ENCODE peak calls at places on chromosomes 7 and 10, in ten cellular contexts. X is fibroblast of villous mesenchyme, W is fibroblast of the aortic adventitia, G is adrenal gland, J is ovary, T is nephron progenitor cell, A is D721Med, I is SK-N-SH, M is neural progenitor cell, F is B cell. S is an unnamed sample.

GRCh38 chr10:132616995-132617780 is 79.6 kb downstream of the INPP5A start:
- DNase-seq in X (no peak), W (no peak), G (no peak), J (peak), T (no peak), A (no peak), I (no peak), M (no peak), F (peak), S (no peak)

GRCh38 chr7:151385626-151386300 is 24.1 kb downstream of the WDR86 start:
- DNase-seq in X (no peak), W (no peak), G (no peak), J (no peak), T (no peak), A (no peak), I (no peak), M (no peak), F (no peak), S (no peak)

GRCh38 chr7:149216402-149216801 is 21.1 kb downstream of the ZNF282 start:
- DNase-seq in X (no peak), W (no peak), G (no peak), J (no peak), T (no peak), A (no peak), I (no peak), M (no peak), F (no peak), S (no peak)

GRCh38 chr10:92690211-92691041 is 671 bp downstream of the HHEX start:
- DNase-seq in X (peak), W (peak), G (peak), J (no peak), T (peak), A (no peak), I (peak), M (peak), F (peak), S (peak)

GRCh38 chr7:106400990-106401389 is 116.2 kb upstream of the NAMPT start:
- DNase-seq in X (no peak), W (no peak), G (no peak), J (no peak), T (no peak), A (no peak), I (no peak), M (peak), F (no peak), S (no peak)

GRCh38 chr7:35334511-35334910 is 80.6 kb upstream of the TBX20 start:
- DNase-seq in X (no peak), W (no peak), G (no peak), J (no peak), T (no peak), A (no peak), I (no peak), M (no peak), F (no peak), S (peak)

GRCh38 chr10:86931872-86932271 is 25.5 kb downstream of the MMRN2 start:
- DNase-seq in X (peak), W (peak), G (no peak), J (no peak), T (no peak), A (no peak), I (no peak), M (no peak), F (no peak), S (peak)

GRCh38 chr7:96921231-96921630 is 84.1 kb upstream of the DLX6 start:
- DNase-seq in X (no peak), W (no peak), G (no peak), J (no peak), T (no peak), A (no peak), I (no peak), M (no peak), F (no peak), S (no peak)

GRCh38 chr7:129308047-129308446 is 83.2 kb downstream of the AHCYL2 start:
- DNase-seq in X (peak), W (peak), G (no peak), J (no peak), T (no peak), A (no peak), I (no peak), M (no peak), F (no peak), S (peak)

GRCh38 chr7:124089621-124090020 is 56.8 kb upstream of the TMEM229A start:
- DNase-seq in X (peak), W (peak), G (no peak), J (no peak), T (no peak), A (no peak), I (no peak), M (no peak), F (no peak), S (no peak)

GRCh38 chr7:27165655-27166474 is 528 bp upstream of the HOXA9 start:
- DNase-seq in X (peak), W (no peak), G (no peak), J (no peak), T (peak), A (no peak), I (no peak), M (no peak), F (no peak), S (no peak)

GRCh38 chr10:74677951-74678350 is 148.4 kb upstream of the KAT6B start:
- DNase-seq in X (no peak), W (no peak), G (no peak), J (no peak), T (no peak), A (no peak), I (no peak), M (no peak), F (no peak), S (no peak)

DNA sequence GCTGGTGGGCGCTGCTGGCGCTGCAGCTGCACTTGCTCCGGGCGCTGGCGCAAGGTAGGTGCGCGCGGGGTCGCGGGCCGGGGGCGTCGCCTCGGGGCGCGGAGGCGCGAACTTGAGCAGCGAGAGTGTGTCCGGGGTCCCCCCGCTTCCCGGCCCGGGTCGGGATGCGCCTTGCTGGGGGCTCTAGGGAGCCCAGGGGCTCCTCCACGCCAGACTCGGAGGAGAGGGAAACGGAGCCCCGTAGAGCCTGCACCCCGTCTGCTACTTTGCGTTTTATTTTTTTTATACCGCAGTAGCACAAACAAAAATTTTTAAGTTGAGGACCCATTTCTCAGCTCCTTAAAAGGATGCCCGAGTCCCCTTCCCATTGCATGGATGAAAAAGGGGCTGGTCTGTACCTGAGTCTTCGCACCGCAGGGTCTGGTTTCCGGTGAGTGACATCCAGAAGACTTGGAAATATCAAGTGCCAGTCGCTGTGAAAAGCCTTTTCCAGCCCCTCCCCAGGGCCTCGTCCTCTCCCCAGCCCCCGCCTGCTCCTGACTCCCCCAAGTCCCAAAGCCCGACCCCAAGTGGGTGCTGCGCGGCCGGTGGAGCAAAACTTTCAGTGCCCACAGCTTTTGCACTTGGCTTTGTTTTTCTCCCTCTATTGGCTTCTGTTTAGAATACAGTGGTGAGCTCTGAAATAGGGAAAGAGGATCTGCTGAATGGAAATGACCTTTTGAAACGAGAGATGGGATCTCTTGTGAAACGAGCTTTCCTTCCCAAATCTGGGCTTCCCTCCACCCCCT is 973 bp downstream of the SDK1 start:
- DNase-seq in X (peak), W (peak), G (no peak), J (peak), T (peak), A (no peak), I (peak), M (peak), F (no peak), S (peak)
- TF ChIP-seq CTCF in X (peak), W (peak), G (peak), J (no peak), T (no peak), A (no peak), I (peak), M (peak), F (no peak), S (peak)

DNA sequence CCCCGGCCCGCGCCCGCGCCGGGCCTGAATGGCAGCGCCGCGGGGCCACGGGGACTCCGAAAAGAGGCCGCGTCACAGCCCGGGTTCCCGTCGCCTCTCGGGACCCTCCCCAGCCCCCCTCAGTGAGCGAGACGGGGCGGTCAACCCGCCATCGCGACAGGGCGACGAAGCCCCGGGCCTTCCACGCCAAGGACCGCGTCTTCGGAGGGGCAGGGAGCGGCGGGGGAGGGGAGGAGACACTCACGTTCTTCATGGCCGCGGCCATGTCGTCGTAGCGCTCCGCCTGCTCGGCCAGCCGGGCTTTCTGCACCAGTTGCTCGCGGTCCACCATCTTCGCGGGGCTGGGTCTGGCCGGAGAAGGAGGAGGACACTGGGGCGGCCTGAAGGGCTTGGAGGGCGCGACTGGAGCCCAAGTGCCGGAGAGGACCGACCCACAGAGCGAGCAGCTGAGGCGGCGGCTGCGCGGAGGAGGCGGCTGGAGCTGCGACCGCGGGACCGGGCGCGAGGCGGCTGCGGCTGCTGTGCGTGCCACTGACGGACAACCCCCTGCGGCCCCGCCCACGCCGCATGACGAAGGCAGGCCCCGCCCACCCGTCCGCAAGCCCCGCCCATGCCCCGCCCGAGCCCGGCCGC is at the start of gene YWHAG:
- DNase-seq in X (peak), W (peak), G (peak), J (peak), T (peak), A (no peak), I (peak), M (peak), F (peak), S (peak)
- TF ChIP-seq CTCF in X (no peak), W (no peak), G (no peak), J (peak), T (no peak), A (no peak), I (no peak), M (no peak), F (no peak), S (no peak)

DNA sequence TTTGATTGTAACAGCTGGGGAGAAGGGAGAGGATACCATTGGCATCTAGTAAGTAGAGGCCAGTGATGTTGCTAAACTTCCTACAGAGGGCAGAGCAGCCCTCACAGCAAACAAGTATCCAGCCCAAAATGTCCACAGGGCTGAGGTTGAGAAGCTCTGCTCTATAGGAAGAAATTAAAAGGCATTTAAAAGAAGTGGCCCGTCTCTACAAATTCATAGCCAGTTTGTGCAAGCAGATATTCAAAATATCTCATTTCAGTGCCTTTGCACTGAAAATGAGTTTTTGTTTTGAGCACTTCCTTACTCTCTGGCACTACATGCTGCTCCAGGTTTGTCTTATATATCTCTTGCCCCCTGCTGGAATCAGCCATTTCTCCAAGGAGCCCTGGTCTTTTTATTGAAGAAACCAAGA is 330.0 kb downstream of the BBS9 start:
- DNase-seq in X (peak), W (peak), G (no peak), J (no peak), T (peak), A (no peak), I (peak), M (peak), F (no peak), S (peak)
- TF ChIP-seq CTCF in X (peak), W (peak), G (peak), J (no peak), T (peak), A (peak), I (peak), M (peak), F (no peak), S (peak)

GRCh38 chr7:18354108-18354507 is 141.4 kb upstream of the HDAC9 start:
- DNase-seq in X (no peak), W (no peak), G (no peak), J (no peak), T (no peak), A (no peak), I (no peak), M (no peak), F (no peak), S (no peak)

GRCh38 chr7:18356195-18356645 is 139.3 kb upstream of the HDAC9 start:
- DNase-seq in X (peak), W (peak), G (no peak), J (no peak), T (no peak), A (no peak), I (peak), M (peak), F (no peak), S (peak)

GRCh38 chr7:18361756-18362155 is 133.8 kb upstream of the HDAC9 start:
- DNase-seq in X (no peak), W (peak), G (no peak), J (peak), T (peak), A (no peak), I (no peak), M (peak), F (no peak), S (peak)

GRCh38 chr7:18354686-18355085 is 140.9 kb upstream of the HDAC9 start:
- DNase-seq in X (peak), W (no peak), G (no peak), J (no peak), T (no peak), A (no peak), I (no peak), M (no peak), F (no peak), S (peak)

GRCh38 chr7:18357691-18358090 is 137.9 kb upstream of the HDAC9 start:
- DNase-seq in X (no peak), W (no peak), G (no peak), J (no peak), T (no peak), A (no peak), I (no peak), M (peak), F (no peak), S (peak)
- TF ChIP-seq CTCF in X (peak), W (peak), G (no peak), J (no peak), T (no peak), A (no peak), I (peak), M (peak), F (peak), S (peak)

GRCh38 chr10:10397906-10398305 is 619.8 kb upstream of the CELF2 start:
- DNase-seq in X (no peak), W (no peak), G (no peak), J (no peak), T (no peak), A (no peak), I (no peak), M (no peak), F (no peak), S (no peak)
- TF ChIP-seq CTCF in X (no peak), W (no peak), G (no peak), J (no peak), T (no peak), A (no peak), I (no peak), M (no peak), F (no peak), S (no peak)

GRCh38 chr7:135414850-135415439 is 95.0 kb downstream of the CNOT4 start:
- DNase-seq in X (peak), W (peak), G (peak), J (no peak), T (peak), A (no peak), I (peak), M (peak), F (no peak), S (peak)
- TF ChIP-seq CTCF in X (peak), W (peak), G (peak), J (no peak), T (peak), A (peak), I (peak), M (peak), F (peak), S (peak)

GRCh38 chr10:71271626-71272025 is 47.4 kb upstream of the SLC29A3 start:
- DNase-seq in X (no peak), W (no peak), G (no peak), J (no peak), T (no peak), A (no peak), I (no peak), M (no peak), F (no peak), S (no peak)

GRCh38 chr10:71270821-71271220 is 48.2 kb upstream of the SLC29A3 start:
- DNase-seq in X (no peak), W (no peak), G (no peak), J (no peak), T (no peak), A (no peak), I (no peak), M (no peak), F (no peak), S (no peak)

GRCh38 chr10:71270301-71270777 is 48.7 kb upstream of the SLC29A3 start:
- DNase-seq in X (peak), W (peak), G (peak), J (no peak), T (peak), A (peak), I (peak), M (peak), F (peak), S (peak)

GRCh38 chr10:71273506-71273905 is 45.6 kb upstream of the SLC29A3 start:
- DNase-seq in X (no peak), W (no peak), G (no peak), J (no peak), T (no peak), A (no peak), I (no peak), M (no peak), F (no peak), S (no peak)

DNA sequence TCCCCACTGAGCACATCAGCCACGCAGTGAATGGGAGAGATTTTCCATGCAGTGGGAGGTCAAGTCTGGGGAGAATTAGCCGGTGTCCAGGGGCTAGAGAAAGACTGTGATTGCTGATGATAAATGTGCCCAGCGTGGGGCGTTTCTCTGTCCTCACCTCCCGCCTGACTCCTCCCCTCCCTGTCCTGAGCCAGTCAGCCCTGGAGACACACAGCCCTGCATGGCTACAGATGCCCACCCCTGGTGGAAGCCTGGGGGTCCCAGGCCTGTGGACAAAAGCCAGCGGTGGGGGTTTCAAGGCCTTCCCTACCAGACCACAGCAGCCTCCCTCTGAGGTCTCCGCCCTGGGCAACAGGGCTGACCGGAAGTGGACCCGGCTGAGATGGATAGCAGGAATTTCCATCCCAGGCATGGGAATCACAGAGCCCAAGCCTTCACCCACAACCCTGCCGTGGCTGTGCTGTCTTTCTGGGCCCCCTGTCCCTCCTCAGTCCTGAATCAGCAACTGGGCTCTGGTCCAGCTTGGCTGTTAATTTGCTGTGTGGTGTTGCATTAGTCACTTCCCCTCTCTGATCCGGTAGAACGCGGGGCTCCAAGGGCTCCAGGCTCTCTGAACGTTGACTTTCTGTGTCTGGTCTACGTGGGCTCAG is 46.8 kb upstream of the SLC29A3 start:
- DNase-seq in X (peak), W (peak), G (no peak), J (no peak), T (no peak), A (no peak), I (peak), M (no peak), F (no peak), S (peak)
- TF ChIP-seq CTCF in X (no peak), W (no peak), G (no peak), J (no peak), T (no peak), A (no peak), I (no peak), M (no peak), F (no peak), S (no peak)

DNA sequence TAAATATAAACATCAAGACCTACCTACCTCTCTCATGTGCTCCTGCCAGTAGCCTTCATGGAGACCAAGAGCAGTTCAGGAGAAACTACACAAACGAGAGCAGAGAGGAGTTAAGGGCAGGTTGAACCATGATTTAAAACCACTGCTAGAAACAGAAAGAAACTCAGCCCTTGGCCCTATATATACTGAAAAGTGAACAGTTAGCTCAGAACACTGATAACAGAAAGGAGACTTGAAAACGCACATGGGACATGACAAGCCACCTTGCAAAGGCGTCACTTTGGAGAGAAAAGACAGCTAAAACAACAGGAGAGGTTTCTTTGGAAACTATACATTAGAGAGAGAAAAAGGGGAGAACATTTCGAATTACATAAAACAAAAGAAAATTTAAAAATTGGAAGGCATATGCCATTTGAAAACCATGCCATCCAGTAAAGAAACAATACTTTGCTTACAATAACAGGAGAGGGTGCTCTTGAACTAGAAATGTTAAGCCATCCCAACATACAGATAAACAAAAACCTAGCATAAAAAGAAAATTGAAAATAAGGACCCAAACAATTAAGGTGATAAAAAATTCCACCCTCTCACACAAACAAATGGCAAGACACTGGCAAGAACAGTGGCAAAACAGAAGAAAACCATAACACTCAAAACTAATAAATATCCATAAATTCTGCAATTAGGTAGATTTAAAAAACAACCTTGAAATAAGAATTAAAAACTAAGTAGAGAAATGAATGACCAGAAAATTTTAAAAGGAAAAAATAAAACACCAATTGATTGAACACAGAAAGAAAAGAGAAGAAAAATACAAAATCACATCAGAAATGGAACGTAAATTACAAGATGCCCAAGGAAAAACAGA is 232.7 kb downstream of the IMMP2L start:
- DNase-seq in X (peak), W (peak), G (no peak), J (no peak), T (no peak), A (no peak), I (no peak), M (no peak), F (no peak), S (peak)
- TF ChIP-seq CTCF in X (no peak), W (peak), G (no peak), J (no peak), T (no peak), A (no peak), I (peak), M (peak), F (no peak), S (peak)

DNA sequence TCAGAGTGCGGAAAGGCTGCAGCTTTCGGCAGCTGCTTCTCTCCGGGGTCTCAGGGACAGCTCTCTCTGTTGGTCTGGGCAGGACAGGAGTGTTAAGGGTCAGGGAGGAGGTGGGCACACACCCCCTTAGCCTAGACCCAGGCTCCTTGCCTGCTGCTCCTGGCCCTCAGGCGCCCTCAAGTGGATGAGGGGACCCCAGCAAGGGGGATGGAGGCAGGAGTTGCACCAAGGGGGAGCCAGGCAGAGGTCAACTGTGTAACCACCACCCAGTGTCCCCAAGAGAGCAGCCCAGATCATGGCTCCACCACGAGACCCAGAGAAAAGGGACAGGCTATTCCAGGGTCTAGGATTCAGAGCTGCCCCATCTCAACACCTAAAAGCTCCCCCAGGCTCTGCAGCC is 26.9 kb downstream of the SPOCK2 start:
- DNase-seq in X (no peak), W (no peak), G (no peak), J (no peak), T (no peak), A (no peak), I (peak), M (peak), F (no peak), S (no peak)
- TF ChIP-seq CTCF in X (peak), W (peak), G (no peak), J (no peak), T (no peak), A (peak), I (no peak), M (peak), F (no peak), S (peak)